ENCODE peak calls at places on chromosome X, in six cellular contexts. Y, P, F, I, V and D are unnamed samples.
A peak's percentile ranks its signal among the peaks of the same experiment; 100 is the strongest.

GRCh38 chrX:141468940-141469339 is 115.6 kb downstream of the SPANXA1 start:
- DNase-seq in Y (no peak), P (no peak), F (no peak), I (no peak), V (no peak), D (no peak)

GRCh38 chrX:39133971-39134370 is 332.7 kb downstream of the MID1IP1 start:
- DNase-seq in Y (peak; percentile 8), P (no peak), F (no peak), I (no peak), V (no peak), D (peak; percentile 86)

GRCh38 chrX:71536285-71536684 is 3.4 kb downstream of the OGT start:
- DNase-seq in Y (no peak), P (no peak), F (no peak), I (no peak), V (no peak), D (no peak)

GRCh38 chrX:129833153-129834004 is 10.3 kb downstream of the ZDHHC9 start:
- DNase-seq in Y (no peak), P (no peak), F (no peak), I (no peak), V (no peak), D (no peak)

GRCh38 chrX:111823068-111823467 is 52.9 kb upstream of the TRPC5OS start:
- DNase-seq in Y (peak; percentile 17), P (peak; percentile 2), F (peak; percentile 1), I (no peak), V (no peak), D (peak; percentile 9)

GRCh38 chrX:100615015-100615414 is 21.6 kb downstream of the TSPAN6 start:
- DNase-seq in Y (peak; percentile 74), P (peak; percentile 25), F (peak; percentile 1), I (no peak), V (no peak), D (peak; percentile 8)

GRCh38 chrX:70433848-70434351 is 10.7 kb upstream of the DLG3 start:
- DNase-seq in Y (peak; percentile 48), P (peak; percentile 78), F (peak; percentile 72), I (peak; percentile 57), V (peak; percentile 62), D (peak; percentile 86)

GRCh38 chrX:153768311-153769157 is 4.5 kb downstream of the PLXNB3 start:
- DNase-seq in Y (no peak), P (peak; percentile 25), F (no peak), I (no peak), V (no peak), D (peak; percentile 25)

GRCh38 chrX:54695231-54695630 is 102.8 kb downstream of the ITIH6 start:
- DNase-seq in Y (no peak), P (no peak), F (no peak), I (no peak), V (no peak), D (peak; percentile 38)

GRCh38 chrX:39678914-39679313 is 418.8 kb downstream of the BCOR start:
- DNase-seq in Y (no peak), P (no peak), F (no peak), I (no peak), V (no peak), D (no peak)

GRCh38 chrX:107678957-107679740 is 50.8 kb downstream of the PRPS1 start:
- DNase-seq in Y (no peak), P (no peak), F (no peak), I (no peak), V (peak; percentile 70), D (peak; percentile 61)

GRCh38 chrX:71637848-71638247 is 19.5 kb upstream of the CXCR3 start:
- DNase-seq in Y (no peak), P (no peak), F (no peak), I (no peak), V (no peak), D (no peak)

GRCh38 chrX:101595739-101596419 is 21.9 kb downstream of the ARMCX6 start:
- DNase-seq in Y (peak; percentile 16), P (peak; percentile 61), F (peak; percentile 24), I (peak; percentile 20), V (peak; percentile 13), D (peak; percentile 42)

GRCh38 chrX:80335062-80335830 is 85.0 kb upstream of the TENT5D start:
- DNase-seq in Y (no peak), P (no peak), F (no peak), I (peak; percentile 0), V (no peak), D (peak; percentile 3)

GRCh38 chrX:33171071-33171470 is 40.3 kb downstream of the DMD start:
- DNase-seq in Y (no peak), P (no peak), F (no peak), I (no peak), V (no peak), D (no peak)

GRCh38 chrX:152913915-152914314 is 16.0 kb downstream of the ZNF185 start:
- DNase-seq in Y (peak; percentile 63), P (no peak), F (no peak), I (no peak), V (no peak), D (no peak)

GRCh38 chrX:12865359-12865758 is 1.5 kb upstream of the TLR7 start:
- DNase-seq in Y (no peak), P (no peak), F (no peak), I (no peak), V (no peak), D (no peak)

GRCh38 chrX:153688534-153688899 is 791 bp downstream of the SLC6A8 start:
- DNase-seq in Y (no peak), P (no peak), F (no peak), I (no peak), V (no peak), D (no peak)

GRCh38 chrX:103376118-103376978 is at the start of gene BEX3:
- DNase-seq in Y (peak; percentile 73), P (no peak), F (peak; percentile 17), I (peak; percentile 6), V (peak; percentile 4), D (no peak)